ENCODE peak calls at places on chromosomes 5 and 9, in six cellular contexts. A, D, S, G, N and B are unnamed samples.

GRCh38 chr9:132520612-132521011 is 61.8 kb upstream of the BARHL1 start:
- DNase-seq in A (no peak), D (no peak), S (no peak), G (no peak), N (no peak), B (no peak)

GRCh38 chr5:135920199-135920598 is 24.6 kb upstream of the IL9 start:
- DNase-seq in A (no peak), D (no peak), S (no peak), G (no peak), N (no peak), B (no peak)

GRCh38 chr5:32369542-32370155 is 56.9 kb upstream of the MTMR12 start:
- DNase-seq in A (no peak), D (no peak), S (no peak), G (no peak), N (no peak), B (peak; percentile 17)

GRCh38 chr5:96474073-96474472 is 41.0 kb upstream of the PCSK1 start:
- DNase-seq in A (no peak), D (no peak), S (no peak), G (no peak), N (no peak), B (no peak)

GRCh38 chr9:114677418-114677817 is 4.6 kb downstream of the TEX48 start:
- DNase-seq in A (peak; percentile 100), D (no peak), S (peak; percentile 99), G (peak; percentile 15), N (peak; percentile 93), B (peak; percentile 100)

GRCh38 chr5:88836195-88836838 is 46.7 kb downstream of the MEF2C start:
- DNase-seq in A (no peak), D (no peak), S (no peak), G (no peak), N (no peak), B (peak; percentile 54)

GRCh38 chr5:36364473-36364872 is 62.8 kb upstream of the RANBP3L start:
- DNase-seq in A (no peak), D (no peak), S (no peak), G (no peak), N (no peak), B (no peak)

GRCh38 chr9:137642892-137643291 is 24.1 kb downstream of the EHMT1 start:
- DNase-seq in A (no peak), D (no peak), S (no peak), G (no peak), N (no peak), B (no peak)

GRCh38 chr9:35728041-35728971 is 3.7 kb downstream of the TLN1 start:
- DNase-seq in A (peak; percentile 86), D (peak; percentile 67), S (peak; percentile 68), G (peak; percentile 80), N (no peak), B (peak; percentile 87)

GRCh38 chr5:95856501-95856981 is 34.0 kb upstream of the GLRX start:
- DNase-seq in A (no peak), D (no peak), S (no peak), G (no peak), N (no peak), B (no peak)

GRCh38 chr5:125865166-125865815 is 557.9 kb upstream of the GRAMD2B start:
- DNase-seq in A (peak; percentile 79), D (no peak), S (no peak), G (no peak), N (no peak), B (peak; percentile 16)

GRCh38 chr9:125541840-125542243 is 165.2 kb downstream of the MAPKAP1 start:
- DNase-seq in A (peak; percentile 53), D (no peak), S (no peak), G (no peak), N (no peak), B (no peak)

GRCh38 chr5:93890657-93891056 is 149.3 kb upstream of the POU5F2 start:
- DNase-seq in A (peak; percentile 59), D (no peak), S (no peak), G (no peak), N (no peak), B (peak; percentile 38)

GRCh38 chr5:160165137-160166068 is 46.2 kb upstream of the PWWP2A start:
- DNase-seq in A (peak; percentile 99), D (peak; percentile 64), S (peak; percentile 94), G (peak; percentile 83), N (peak; percentile 96), B (peak; percentile 99)

GRCh38 chr5:172293054-172293744 is 9.6 kb upstream of the UBTD2 start:
- DNase-seq in A (peak; percentile 43), D (peak; percentile 53), S (no peak), G (peak; percentile 29), N (peak; percentile 58), B (peak; percentile 82)

GRCh38 chr5:33579789-33580188 is 139.0 kb downstream of the TARS1 start:
- DNase-seq in A (no peak), D (no peak), S (no peak), G (no peak), N (no peak), B (no peak)

GRCh38 chr5:95647331-95647659 is 718 bp downstream of the RFESD start:
- DNase-seq in A (no peak), D (no peak), S (no peak), G (no peak), N (no peak), B (no peak)

DNA sequence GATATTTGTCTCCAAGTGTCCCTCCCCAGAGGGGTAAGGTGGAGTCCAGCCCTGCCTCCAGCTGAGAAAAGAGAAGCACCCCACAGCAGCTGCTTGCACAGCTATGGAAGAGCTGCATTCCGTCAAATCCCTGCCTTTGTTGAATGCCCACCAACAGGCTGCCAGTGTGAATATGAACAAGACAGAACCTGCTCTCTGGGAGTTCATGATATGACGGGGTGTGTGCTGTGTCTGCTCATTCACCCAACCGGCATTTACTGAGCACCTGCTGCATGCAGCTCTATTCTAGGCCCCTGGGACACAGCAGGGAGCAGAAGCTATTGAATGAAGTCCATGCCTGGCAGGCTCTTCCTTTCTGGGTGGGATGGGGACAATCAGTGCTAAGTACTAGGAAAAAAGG is 238.8 kb downstream of the GADD45G start:
- DNase-seq in A (no peak), D (no peak), S (no peak), G (no peak), N (no peak), B (no peak)
- TF ChIP-seq CTCF in A (no peak), D (no peak), S (no peak), G (no peak), N (no peak), B (no peak)

GRCh38 chr5:132465095-132465707 is 25.4 kb downstream of the IRF1 start:
- DNase-seq in A (no peak), D (no peak), S (no peak), G (no peak), N (no peak), B (no peak)

GRCh38 chr5:132462856-132463745 is 27.5 kb downstream of the IRF1 start:
- DNase-seq in A (no peak), D (no peak), S (no peak), G (no peak), N (no peak), B (no peak)

GRCh38 chr5:132461671-132462070 is 28.9 kb downstream of the IRF1 start:
- DNase-seq in A (no peak), D (no peak), S (no peak), G (no peak), N (no peak), B (no peak)

GRCh38 chr5:132464155-132464939 is 26.2 kb downstream of the IRF1 start:
- DNase-seq in A (no peak), D (no peak), S (no peak), G (no peak), N (no peak), B (no peak)

DNA sequence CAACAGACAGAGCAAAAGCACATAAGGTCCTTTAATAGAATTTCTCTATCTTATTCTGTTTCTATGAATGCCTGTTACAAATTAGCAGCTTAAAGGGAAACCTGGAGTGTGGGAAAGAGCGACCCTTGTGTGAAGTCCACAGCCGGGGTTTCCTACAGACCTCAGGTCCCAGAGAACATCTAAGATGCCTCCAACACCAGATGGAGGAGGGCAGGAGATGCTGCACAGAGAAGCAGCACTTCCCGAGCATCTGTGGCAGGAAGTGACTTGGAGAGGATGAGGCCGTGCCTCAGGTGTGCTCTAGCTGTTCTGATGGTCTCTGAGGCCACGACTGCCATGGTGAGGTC is 26.8 kb downstream of the IRF1 start:
- DNase-seq in A (no peak), D (no peak), S (no peak), G (no peak), N (no peak), B (no peak)
- H3K4me3 ChIP-seq in A (no peak overlapping the region), D (no peak overlapping the region), S (no peak overlapping the region), G (peak overlapping the region; percentile 47), N (no peak overlapping the region), B (no peak overlapping the region)

GRCh38 chr5:134784241-134784920 is 25.8 kb downstream of the DDX46 start:
- DNase-seq in A (no peak), D (no peak), S (no peak), G (no peak), N (no peak), B (peak; percentile 39)
- TF ChIP-seq CTCF in A (peak; percentile 11), D (no peak), S (peak; percentile 9), G (no peak), N (peak; percentile 16), B (peak; percentile 59)

GRCh38 chr5:141883184-141883947 is 5.2 kb upstream of the PCDH1 start:
- DNase-seq in A (no peak), D (no peak), S (no peak), G (no peak), N (no peak), B (peak; percentile 37)

GRCh38 chr5:141882594-141883183 is 4.5 kb upstream of the PCDH1 start:
- DNase-seq in A (no peak), D (no peak), S (no peak), G (no peak), N (no peak), B (no peak)

GRCh38 chr5:141880961-141881801 is 3.0 kb upstream of the PCDH1 start:
- DNase-seq in A (no peak), D (no peak), S (no peak), G (no peak), N (no peak), B (peak; percentile 17)

GRCh38 chr5:141881886-141882285 is 3.7 kb upstream of the PCDH1 start:
- DNase-seq in A (no peak), D (no peak), S (no peak), G (no peak), N (no peak), B (no peak)

GRCh38 chr5:141883948-141884318 is 5.7 kb upstream of the PCDH1 start:
- DNase-seq in A (no peak), D (no peak), S (no peak), G (no peak), N (no peak), B (no peak)
- H3K4me3 ChIP-seq in A (no peak overlapping the region), D (no peak overlapping the region), S (no peak overlapping the region), G (no peak overlapping the region), N (no peak overlapping the region), B (no peak overlapping the region)

GRCh38 chr5:25544652-25545249 is 900.0 kb upstream of the CDH10 start:
- DNase-seq in A (no peak), D (no peak), S (no peak), G (no peak), N (peak; percentile 4), B (peak; percentile 6)
- TF ChIP-seq CTCF in A (peak; percentile 55), D (no peak), S (no peak), G (no peak), N (peak; percentile 61), B (peak; percentile 18)

DNA sequence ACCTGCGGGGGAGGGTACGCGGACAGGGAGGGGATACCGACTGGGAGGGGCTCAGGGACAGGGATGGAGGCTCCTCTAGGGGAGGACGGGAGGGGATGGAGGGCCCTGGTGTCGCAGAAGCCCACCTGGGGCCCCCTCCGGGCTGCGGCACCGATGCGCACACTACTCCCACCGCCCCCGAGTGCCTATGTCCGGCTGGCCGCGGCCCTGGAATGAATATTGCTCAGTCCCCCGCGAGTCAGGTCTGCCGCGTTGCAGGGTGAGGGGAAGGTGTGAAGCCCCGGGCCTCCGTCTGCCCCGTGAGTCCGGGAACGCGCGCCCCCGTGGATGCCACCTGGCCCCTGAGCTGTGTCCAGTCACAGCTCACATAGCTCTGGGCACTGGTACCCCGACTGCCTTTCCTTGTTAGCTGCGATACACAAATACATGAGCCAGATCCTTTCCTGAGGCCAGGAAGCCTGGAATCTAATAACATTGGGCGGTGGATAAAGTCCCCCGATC is 44.5 kb upstream of the PRSS3 start:
- DNase-seq in A (no peak), D (no peak), S (no peak), G (no peak), N (no peak), B (no peak)
- H3K4me3 ChIP-seq in A (peak overlapping the region; percentile 52), D (no peak overlapping the region), S (peak overlapping the region; percentile 54), G (peak overlapping the region; percentile 27), N (peak overlapping the region; percentile 50), B (peak overlapping the region; percentile 59)